ENCODE peak calls at places on chromosomes 7 and 10, in eight cellular contexts. One of them, this sample, is unnamed.

GRCh38 chr10:91108820-91109219 is 111.6 kb upstream of the PCGF5 start:
- DNase-seq in testis: no peak
- DNase-seq in pancreas: no peak
- DNase-seq in tibial artery: no peak
- DNase-seq in ovary: no peak
- DNase-seq in GM23248: no peak
- DNase-seq in hepatocyte: no peak
- DNase-seq in neuronal stem cell: no peak
- DNase-seq in this sample: no peak

GRCh38 chr10:73647211-73647874 is 6.1 kb upstream of the MYOZ1 start:
- DNase-seq in testis: peak; percentile 55
- DNase-seq in pancreas: peak; percentile 62
- DNase-seq in tibial artery: peak; percentile 64
- DNase-seq in ovary: peak; percentile 61
- DNase-seq in GM23248: peak; percentile 78
- DNase-seq in hepatocyte: peak; percentile 77
- DNase-seq in neuronal stem cell: peak; percentile 81
- DNase-seq in this sample: no peak

GRCh38 chr7:140605337-140605736 is 35.3 kb downstream of the DENND2A start:
- DNase-seq in testis: no peak
- DNase-seq in pancreas: no peak
- DNase-seq in tibial artery: no peak
- DNase-seq in ovary: no peak
- DNase-seq in GM23248: peak; percentile 94
- DNase-seq in hepatocyte: no peak
- DNase-seq in neuronal stem cell: no peak
- DNase-seq in this sample: no peak

GRCh38 chr10:86657396-86658011 is 3.2 kb downstream of the OPN4 start:
- DNase-seq in testis: no peak
- DNase-seq in pancreas: no peak
- DNase-seq in tibial artery: peak; percentile 18
- DNase-seq in ovary: no peak
- DNase-seq in GM23248: no peak
- DNase-seq in hepatocyte: no peak
- DNase-seq in neuronal stem cell: no peak
- DNase-seq in this sample: no peak

GRCh38 chr10:95833038-95833673 is 74.6 kb upstream of the CC2D2B start:
- DNase-seq in testis: no peak
- DNase-seq in pancreas: no peak
- DNase-seq in tibial artery: no peak
- DNase-seq in ovary: no peak
- DNase-seq in GM23248: no peak
- DNase-seq in hepatocyte: no peak
- DNase-seq in neuronal stem cell: no peak
- DNase-seq in this sample: no peak

GRCh38 chr10:118259288-118259906 is 82.7 kb downstream of the FAM204A start:
- DNase-seq in testis: peak; percentile 63
- DNase-seq in pancreas: peak; percentile 46
- DNase-seq in tibial artery: no peak
- DNase-seq in ovary: no peak
- DNase-seq in GM23248: peak; percentile 72
- DNase-seq in hepatocyte: peak; percentile 74
- DNase-seq in neuronal stem cell: peak; percentile 67
- DNase-seq in this sample: peak; percentile 32

GRCh38 chr7:128794020-128794419 is 2.3 kb downstream of the CCDC136 start:
- DNase-seq in testis: no peak
- DNase-seq in pancreas: no peak
- DNase-seq in tibial artery: no peak
- DNase-seq in ovary: no peak
- DNase-seq in GM23248: no peak
- DNase-seq in hepatocyte: no peak
- DNase-seq in neuronal stem cell: no peak
- DNase-seq in this sample: no peak

GRCh38 chr10:127151541-127151940 is 44.9 kb downstream of the INSYN2A start:
- DNase-seq in testis: no peak
- DNase-seq in pancreas: no peak
- DNase-seq in tibial artery: no peak
- DNase-seq in ovary: no peak
- DNase-seq in GM23248: peak; percentile 26
- DNase-seq in hepatocyte: no peak
- DNase-seq in neuronal stem cell: no peak
- DNase-seq in this sample: no peak

GRCh38 chr7:36677769-36678435 is 46.4 kb downstream of the AOAH start:
- DNase-seq in testis: no peak
- DNase-seq in pancreas: no peak
- DNase-seq in tibial artery: no peak
- DNase-seq in ovary: no peak
- DNase-seq in GM23248: no peak
- DNase-seq in hepatocyte: no peak
- DNase-seq in neuronal stem cell: no peak
- DNase-seq in this sample: no peak

GRCh38 chr7:27143022-27143949 is at the start of gene HOXA5:
- DNase-seq in testis: peak; percentile 72
- DNase-seq in pancreas: no peak
- DNase-seq in tibial artery: peak; percentile 63
- DNase-seq in ovary: peak; percentile 67
- DNase-seq in GM23248: no peak
- DNase-seq in hepatocyte: no peak
- DNase-seq in neuronal stem cell: peak; percentile 67
- DNase-seq in this sample: peak; percentile 86

GRCh38 chr10:114551310-114551972 is 106.6 kb downstream of the ABLIM1 start:
- DNase-seq in testis: peak; percentile 76
- DNase-seq in pancreas: peak; percentile 79
- DNase-seq in tibial artery: peak; percentile 62
- DNase-seq in ovary: peak; percentile 63
- DNase-seq in GM23248: no peak
- DNase-seq in hepatocyte: peak; percentile 62
- DNase-seq in neuronal stem cell: no peak
- DNase-seq in this sample: no peak

GRCh38 chr7:33193308-33193864 is 64.0 kb downstream of the BBS9 start:
- DNase-seq in testis: no peak
- DNase-seq in pancreas: no peak
- DNase-seq in tibial artery: no peak
- DNase-seq in ovary: no peak
- DNase-seq in GM23248: no peak
- DNase-seq in hepatocyte: no peak
- DNase-seq in neuronal stem cell: no peak
- DNase-seq in this sample: no peak

GRCh38 chr10:9786101-9786500 is 1231.6 kb upstream of the CELF2 start:
- DNase-seq in testis: no peak
- DNase-seq in pancreas: no peak
- DNase-seq in tibial artery: no peak
- DNase-seq in ovary: no peak
- DNase-seq in GM23248: peak; percentile 63
- DNase-seq in hepatocyte: no peak
- DNase-seq in neuronal stem cell: no peak
- DNase-seq in this sample: no peak

GRCh38 chr10:3465406-3465891 is 292.9 kb upstream of the PITRM1 start:
- DNase-seq in testis: no peak
- DNase-seq in pancreas: no peak
- DNase-seq in tibial artery: no peak
- DNase-seq in ovary: no peak
- DNase-seq in GM23248: no peak
- DNase-seq in hepatocyte: peak; percentile 59
- DNase-seq in neuronal stem cell: no peak
- DNase-seq in this sample: no peak

GRCh38 chr10:3468919-3469638 is 296.5 kb upstream of the PITRM1 start:
- DNase-seq in testis: no peak
- DNase-seq in pancreas: no peak
- DNase-seq in tibial artery: peak; percentile 62
- DNase-seq in ovary: peak; percentile 53
- DNase-seq in GM23248: peak; percentile 96
- DNase-seq in hepatocyte: peak; percentile 69
- DNase-seq in neuronal stem cell: no peak
- DNase-seq in this sample: no peak

GRCh38 chr10:3464760-3465405 is 292.3 kb upstream of the PITRM1 start:
- DNase-seq in testis: no peak
- DNase-seq in pancreas: no peak
- DNase-seq in tibial artery: no peak
- DNase-seq in ovary: no peak
- DNase-seq in GM23248: no peak
- DNase-seq in hepatocyte: peak; percentile 27
- DNase-seq in neuronal stem cell: no peak
- DNase-seq in this sample: no peak

GRCh38 chr10:3469639-3470020 is 297.0 kb upstream of the PITRM1 start:
- DNase-seq in testis: no peak
- DNase-seq in pancreas: no peak
- DNase-seq in tibial artery: no peak
- DNase-seq in ovary: no peak
- DNase-seq in GM23248: peak; percentile 71
- DNase-seq in hepatocyte: no peak
- DNase-seq in neuronal stem cell: no peak
- DNase-seq in this sample: no peak

DNA sequence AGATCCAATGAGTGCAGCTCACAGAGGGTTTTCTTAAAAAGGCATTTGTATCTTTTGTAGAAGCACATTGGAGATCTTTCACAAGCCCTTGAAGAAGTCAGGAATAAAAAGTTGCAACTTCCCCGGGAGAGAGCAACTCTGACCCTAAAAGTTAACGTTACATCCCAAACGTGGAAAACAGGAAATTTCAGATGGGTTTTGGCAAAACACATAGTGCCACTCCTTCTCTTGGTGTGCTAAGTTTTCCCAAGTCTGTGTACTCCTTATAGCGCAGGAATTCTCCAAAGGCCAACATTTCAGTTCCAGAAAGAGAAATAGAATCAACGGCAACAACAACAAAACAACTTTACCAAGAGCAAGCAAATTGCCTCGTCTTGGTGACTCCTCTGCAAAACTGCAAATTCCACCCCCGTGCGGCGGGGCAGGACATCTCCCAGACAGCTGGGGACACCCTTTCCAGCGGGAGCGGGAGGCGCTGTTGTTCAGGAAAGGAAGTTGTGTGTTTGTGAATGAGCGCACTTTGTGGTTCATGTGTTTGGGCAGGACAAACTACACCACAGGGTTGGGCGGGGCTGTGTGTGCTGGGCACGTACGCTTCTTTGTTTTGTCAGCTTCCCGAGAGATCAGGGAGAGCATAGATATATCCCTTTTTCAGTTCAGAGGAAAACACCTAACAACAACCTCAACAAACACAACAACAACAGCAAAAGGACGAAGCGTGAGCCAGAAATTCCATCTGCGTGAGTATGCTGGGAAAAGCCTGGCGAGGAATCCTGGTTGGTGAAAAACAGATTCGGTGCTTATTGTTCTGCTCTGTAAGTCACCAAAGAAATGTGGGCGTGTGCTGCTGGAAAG is 294.7 kb upstream of the PITRM1 start:
- DNase-seq in testis: peak; percentile 56
- DNase-seq in pancreas: no peak
- DNase-seq in tibial artery: peak; percentile 85
- DNase-seq in ovary: peak; percentile 71
- DNase-seq in GM23248: peak; percentile 98
- DNase-seq in hepatocyte: peak; percentile 44
- DNase-seq in neuronal stem cell: no peak
- DNase-seq in this sample: no peak
- H3K4me3 ChIP-seq in testis: no peak overlapping the region
- H3K4me3 ChIP-seq in pancreas: no peak overlapping the region
- H3K4me3 ChIP-seq in tibial artery: peak overlapping the region; percentile 31
- H3K4me3 ChIP-seq in ovary: no peak overlapping the region
- H3K4me3 ChIP-seq in GM23248: peak overlapping the region; percentile 61
- H3K4me3 ChIP-seq in hepatocyte: no peak overlapping the region
- H3K4me3 ChIP-seq in neuronal stem cell: no peak overlapping the region
- H3K4me3 ChIP-seq in this sample: no peak overlapping the region

GRCh38 chr10:80187060-80187459 is 18.3 kb downstream of the ANXA11 start:
- DNase-seq in testis: no peak
- DNase-seq in pancreas: no peak
- DNase-seq in tibial artery: no peak
- DNase-seq in ovary: no peak
- DNase-seq in GM23248: no peak
- DNase-seq in hepatocyte: no peak
- DNase-seq in neuronal stem cell: no peak
- DNase-seq in this sample: no peak
- H3K4me1 ChIP-seq in testis: peaks cover 4% of the 10 kb centered on the region
- H3K4me1 ChIP-seq in pancreas: peaks cover 46% of the 10 kb centered on the region
- H3K4me1 ChIP-seq in tibial artery: peaks cover 59% of the 10 kb centered on the region
- H3K4me1 ChIP-seq in ovary: peaks cover 19% of the 10 kb centered on the region
- H3K4me1 ChIP-seq in GM23248: no peaks in the 10 kb centered on the region
- H3K4me1 ChIP-seq in hepatocyte: peaks cover 11% of the 10 kb centered on the region
- H3K4me1 ChIP-seq in neuronal stem cell: no peaks in the 10 kb centered on the region
- H3K4me1 ChIP-seq in this sample: no peaks in the 10 kb centered on the region

GRCh38 chr7:1533569-1534329 is 3.2 kb downstream of the MAFK start:
- DNase-seq in testis: no peak
- DNase-seq in pancreas: peak; percentile 78
- DNase-seq in tibial artery: peak; percentile 64
- DNase-seq in ovary: peak; percentile 53
- DNase-seq in GM23248: peak; percentile 97
- DNase-seq in hepatocyte: peak; percentile 81
- DNase-seq in neuronal stem cell: no peak
- DNase-seq in this sample: no peak

GRCh38 chr7:1532456-1533254 is 2.2 kb downstream of the MAFK start:
- DNase-seq in testis: peak; percentile 78
- DNase-seq in pancreas: peak; percentile 88
- DNase-seq in tibial artery: peak; percentile 94
- DNase-seq in ovary: peak; percentile 87
- DNase-seq in GM23248: peak; percentile 97
- DNase-seq in hepatocyte: peak; percentile 93
- DNase-seq in neuronal stem cell: no peak
- DNase-seq in this sample: no peak

GRCh38 chr7:1531979-1532455 is 1.5 kb downstream of the MAFK start:
- DNase-seq in testis: no peak
- DNase-seq in pancreas: peak; percentile 82
- DNase-seq in tibial artery: no peak
- DNase-seq in ovary: peak; percentile 63
- DNase-seq in GM23248: no peak
- DNase-seq in hepatocyte: peak; percentile 60
- DNase-seq in neuronal stem cell: no peak
- DNase-seq in this sample: no peak

GRCh38 chr7:1534330-1535099 is 4.0 kb downstream of the MAFK start:
- DNase-seq in testis: no peak
- DNase-seq in pancreas: no peak
- DNase-seq in tibial artery: no peak
- DNase-seq in ovary: peak; percentile 46
- DNase-seq in GM23248: no peak
- DNase-seq in hepatocyte: no peak
- DNase-seq in neuronal stem cell: no peak
- DNase-seq in this sample: no peak

DNA sequence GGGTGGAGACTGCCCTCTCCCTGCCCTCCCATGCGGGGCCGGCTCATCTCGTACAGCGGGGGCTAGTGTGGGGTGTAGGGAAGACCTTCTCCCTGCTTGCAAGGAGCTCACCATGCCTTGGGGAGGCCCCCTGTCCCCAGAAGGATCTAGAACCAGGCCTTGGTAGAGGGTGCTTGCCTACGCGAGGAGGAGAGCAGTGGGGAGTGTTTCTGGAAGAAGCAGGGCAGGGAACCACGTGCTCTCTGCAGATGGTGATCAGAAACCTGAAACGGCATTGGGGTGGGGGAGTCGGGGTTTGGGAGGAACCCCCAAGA is 2.7 kb downstream of the MAFK start:
- DNase-seq in testis: no peak
- DNase-seq in pancreas: no peak
- DNase-seq in tibial artery: no peak
- DNase-seq in ovary: peak; percentile 41
- DNase-seq in GM23248: peak; percentile 45
- DNase-seq in hepatocyte: no peak
- DNase-seq in neuronal stem cell: no peak
- DNase-seq in this sample: no peak
- H3K4me3 ChIP-seq in testis: no peak overlapping the region
- H3K4me3 ChIP-seq in pancreas: no peak overlapping the region
- H3K4me3 ChIP-seq in tibial artery: peak overlapping the region; percentile 81
- H3K4me3 ChIP-seq in ovary: peak overlapping the region; percentile 51
- H3K4me3 ChIP-seq in GM23248: peak overlapping the region; percentile 79
- H3K4me3 ChIP-seq in hepatocyte: no peak overlapping the region
- H3K4me3 ChIP-seq in neuronal stem cell: no peak overlapping the region
- H3K4me3 ChIP-seq in this sample: no peak overlapping the region

GRCh38 chr10:119672291-119672690 is 21.1 kb downstream of the BAG3 start:
- DNase-seq in testis: no peak
- DNase-seq in pancreas: no peak
- DNase-seq in tibial artery: no peak
- DNase-seq in ovary: no peak
- DNase-seq in GM23248: no peak
- DNase-seq in hepatocyte: no peak
- DNase-seq in neuronal stem cell: no peak
- DNase-seq in this sample: no peak
- H3K4me1 ChIP-seq in testis: peaks cover 20% of the 10 kb centered on the region
- H3K4me1 ChIP-seq in pancreas: peaks cover 11% of the 10 kb centered on the region
- H3K4me1 ChIP-seq in tibial artery: peaks cover 36% of the 10 kb centered on the region
- H3K4me1 ChIP-seq in ovary: peaks cover 8% of the 10 kb centered on the region
- H3K4me1 ChIP-seq in GM23248: peaks cover 36% of the 10 kb centered on the region
- H3K4me1 ChIP-seq in hepatocyte: peaks cover 16% of the 10 kb centered on the region
- H3K4me1 ChIP-seq in neuronal stem cell: peaks cover 13% of the 10 kb centered on the region
- H3K4me1 ChIP-seq in this sample: peaks cover 2% of the 10 kb centered on the region

This sample was measured in NT2/D1.